ENCODE peak calls at places on chromosomes 5 and 9, in four cellular contexts. Y is WTC11, O is K562, R is HEK293T. P is an unnamed sample.

GRCh38 chr5:127695336-127695735 is 7.9 kb upstream of the CCDC192 start:
- DNase-seq in R (no peak), O (no peak), Y (no peak), P (no peak)

GRCh38 chr5:165876538-165876937 is 2371.1 kb downstream of the MAT2B start:
- DNase-seq in R (no peak), Y (no peak), O (no peak), P (no peak)

GRCh38 chr9:35114921-35115341 is 731 bp downstream of the ATOSB start:
- DNase-seq in R (no peak), O (peak), Y (no peak), P (no peak)

GRCh38 chr9:33125441-33125840 is 41.7 kb downstream of the B4GALT1 start:
- DNase-seq in R (no peak), Y (no peak), O (no peak), P (no peak)

GRCh38 chr9:111599948-111600343 is 499 bp upstream of the PTGR1 start:
- DNase-seq in R (no peak), Y (no peak), O (no peak), P (no peak)

GRCh38 chr5:121251954-121252353 is 599.7 kb upstream of the FTMT start:
- DNase-seq in R (no peak), Y (no peak), O (no peak), P (peak)

GRCh38 chr5:116272281-116272941 is 187.6 kb downstream of the COMMD10 start:
- DNase-seq in Y (no peak), O (no peak), R (no peak), P (no peak)

GRCh38 chr5:179819296-179820126 is 1.2 kb upstream of the SQSTM1 start:
- DNase-seq in O (peak), R (peak), Y (peak), P (peak)

GRCh38 chr5:168600409-168600808 is 21.2 kb upstream of the PANK3 start:
- DNase-seq in R (peak), Y (peak), O (no peak), P (peak)

GRCh38 chr5:86596476-86596875 is 21.3 kb upstream of the COX7C start:
- DNase-seq in R (no peak), Y (no peak), O (no peak), P (no peak)

GRCh38 chr5:135373747-135374515 is 25.1 kb downstream of the MACROH2A1 start:
- DNase-seq in O (no peak), R (no peak), Y (no peak), P (peak)

GRCh38 chr9:6616976-6617375 is 28.6 kb downstream of the GLDC start:
- DNase-seq in R (no peak), Y (no peak), O (no peak), P (no peak)

GRCh38 chr9:5688109-5688508 is 59.2 kb downstream of the RIC1 start:
- DNase-seq in R (no peak), Y (no peak), O (peak), P (no peak)

GRCh38 chr5:178382689-178383276 is 150.2 kb upstream of the PHYKPL start:
- DNase-seq in O (no peak), R (no peak), Y (no peak), P (no peak)

GRCh38 chr5:38265546-38266179 is 7.3 kb downstream of the EGFLAM start:
- DNase-seq in R (peak), Y (peak), O (peak), P (peak)

GRCh38 chr5:116569999-116570398 is 4.6 kb downstream of the SEMA6A start:
- DNase-seq in R (no peak), O (no peak), Y (no peak), P (no peak)

GRCh38 chr9:68427216-68427994 is 71.0 kb downstream of the PGM5 start:
- DNase-seq in O (no peak), Y (no peak), R (no peak), P (no peak)

GRCh38 chr5:172586118-172587060 is 54.7 kb upstream of the NEURL1B start:
- DNase-seq in Y (peak), O (no peak), R (no peak), P (no peak)

GRCh38 chr5:17004441-17005086 is 68.5 kb upstream of the MYO10 start:
- DNase-seq in R (no peak), O (no peak), Y (no peak), P (no peak)

GRCh38 chr9:130995399-130995941 is 13.5 kb upstream of the LAMC3 start:
- DNase-seq in R (no peak), Y (no peak), O (peak), P (no peak)

GRCh38 chr9:76989501-76989900 is 30.0 kb upstream of the FOXB2 start:
- DNase-seq in O (no peak), Y (no peak), R (no peak), P (no peak)

GRCh38 chr5:4420177-4420576 is 720.0 kb upstream of the ADAMTS16 start:
- DNase-seq in Y (no peak), O (no peak), R (no peak), P (no peak)

GRCh38 chr9:573551-574410 is 267.7 kb upstream of the DMRT1 start:
- DNase-seq in R (no peak), O (no peak), Y (peak), P (peak)

GRCh38 chr5:133341915-133342710 is 270.2 kb downstream of the FSTL4 start:
- DNase-seq in Y (peak), R (no peak), O (no peak), P (no peak)

GRCh38 chr5:36661446-36662220 is 55.2 kb downstream of the SLC1A3 start:
- DNase-seq in Y (no peak), R (no peak), O (no peak), P (no peak)
- TF ChIP-seq ELF4 in Y (no peak), R (no peak), O (no peak), P (no peak)

GRCh38 chr5:171275822-171276544 is 33.1 kb upstream of the TLX3 start:
- DNase-seq in Y (no peak), O (no peak), R (no peak), P (no peak)
- TF ChIP-seq ELF4 in Y (no peak), O (no peak), R (no peak), P (no peak)

DNA sequence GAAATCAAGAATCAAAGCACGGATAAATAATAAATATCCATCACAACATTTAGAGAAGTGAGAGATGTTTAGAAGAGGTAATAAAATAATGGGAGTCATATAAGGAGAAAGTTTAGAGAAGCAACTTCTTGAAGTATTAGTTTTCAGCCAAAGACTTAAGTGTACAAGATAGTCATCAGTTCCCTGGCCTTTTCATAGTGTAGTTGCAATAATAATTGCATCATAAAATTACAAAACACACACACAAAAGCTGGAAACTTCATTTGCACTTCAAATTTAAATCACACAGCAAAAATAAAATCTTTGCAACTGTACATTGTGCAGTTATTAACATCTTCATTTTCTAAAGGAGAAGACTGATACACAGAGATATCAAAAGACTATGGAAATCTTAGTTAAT is 319.1 kb upstream of the RGMB start:
- DNase-seq in O (no peak), Y (no peak), R (no peak), P (no peak)
- TF ChIP-seq ELF4 in O (no peak), Y (no peak), R (no peak), P (no peak)

DNA sequence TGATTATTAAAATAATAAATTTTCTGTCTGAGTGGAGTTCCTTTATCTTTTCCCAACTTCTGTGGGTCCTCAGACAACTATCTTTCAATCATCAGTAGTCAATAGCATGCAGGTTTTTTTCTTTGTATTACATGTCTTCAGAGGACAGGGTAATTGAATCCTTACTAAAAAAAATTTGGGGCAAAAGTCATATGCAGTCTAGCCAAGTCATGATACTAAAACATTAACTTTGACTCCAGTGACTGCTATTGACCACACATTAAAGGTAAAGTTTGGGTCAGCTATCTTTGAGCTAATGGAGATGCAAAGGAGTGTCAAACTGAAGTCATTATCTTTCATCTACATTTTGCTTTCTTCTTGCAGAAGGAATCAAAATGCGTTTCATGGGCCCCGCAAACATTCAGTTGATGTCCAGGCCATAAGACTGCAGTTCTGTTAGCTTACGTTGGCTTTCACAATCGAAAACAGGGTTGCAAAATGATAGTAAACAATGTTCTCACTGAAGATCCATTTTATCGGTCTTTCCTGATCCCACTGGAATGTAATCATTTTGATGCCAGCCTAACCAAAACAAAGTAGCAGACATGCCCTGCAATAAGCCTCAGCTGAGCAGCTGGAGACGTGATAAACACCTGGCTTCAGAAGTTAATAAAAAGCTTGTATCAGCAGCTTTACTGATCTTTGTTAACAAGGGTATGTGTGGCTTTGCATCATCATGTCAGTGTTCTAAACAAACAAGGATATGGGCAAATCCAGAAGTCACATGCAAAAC is 186.1 kb upstream of the PRLR start:
- DNase-seq in O (no peak), Y (no peak), R (no peak), P (peak)
- TF ChIP-seq ELF4 in O (no peak), Y (no peak), R (no peak), P (no peak)

DNA sequence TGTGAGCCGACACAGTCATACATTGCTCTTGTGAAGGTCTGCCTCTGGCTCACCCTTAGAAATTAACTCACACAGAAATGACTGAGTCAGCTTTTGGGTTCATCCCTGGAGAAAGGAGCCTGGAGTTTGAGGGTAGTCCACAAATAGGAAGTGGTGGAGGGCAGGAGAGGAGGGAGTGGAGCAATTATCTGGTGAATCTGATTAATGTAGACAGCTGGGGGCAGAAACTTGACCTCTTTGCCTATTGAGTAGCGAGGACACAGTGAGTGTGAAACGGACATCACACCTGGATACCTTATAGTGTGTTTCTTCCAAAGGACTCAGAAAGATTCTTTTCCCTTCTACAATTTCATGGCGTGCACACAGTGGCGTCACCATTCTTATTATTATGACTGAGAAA is 48.5 kb upstream of the MSX2 start:
- DNase-seq in R (no peak), O (no peak), Y (no peak), P (no peak)
- TF ChIP-seq ELF4 in R (no peak), O (no peak), Y (no peak), P (no peak)

DNA sequence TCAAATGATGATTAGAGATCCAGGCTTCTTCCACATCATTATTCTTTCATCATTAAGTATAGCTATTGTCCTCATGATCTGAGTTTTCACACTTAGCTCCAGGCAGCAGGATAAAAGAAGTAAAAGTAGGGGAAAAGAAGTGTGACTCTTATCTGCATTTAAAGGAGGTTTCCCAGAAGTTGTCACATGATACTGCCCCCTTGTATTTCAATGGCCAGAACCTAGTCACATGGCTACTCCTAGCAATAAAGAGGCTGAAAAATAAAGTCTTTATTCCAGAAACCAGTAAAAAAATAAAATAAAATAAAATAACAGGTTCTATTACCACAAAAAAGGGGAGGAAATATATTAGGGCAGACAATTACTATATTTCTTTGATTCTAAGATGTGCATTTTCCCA is 5.3 kb upstream of the NDUFS4 start:
- DNase-seq in O (no peak), R (no peak), Y (no peak), P (no peak)
- TF ChIP-seq ELF4 in O (no peak), R (no peak), Y (no peak), P (no peak)

GRCh38 chr5:142670811-142671210 is 15.1 kb downstream of the FGF1 start:
- DNase-seq in Y (no peak), R (no peak), O (no peak), P (no peak)

GRCh38 chr5:142674438-142675210 is 11.3 kb downstream of the FGF1 start:
- DNase-seq in R (no peak), Y (no peak), O (no peak), P (no peak)

GRCh38 chr5:142669479-142669878 is 16.4 kb downstream of the FGF1 start:
- DNase-seq in O (no peak), Y (no peak), R (no peak), P (no peak)

GRCh38 chr5:142671276-142671675 is 14.6 kb downstream of the FGF1 start:
- DNase-seq in R (no peak), Y (no peak), O (no peak), P (no peak)

DNA sequence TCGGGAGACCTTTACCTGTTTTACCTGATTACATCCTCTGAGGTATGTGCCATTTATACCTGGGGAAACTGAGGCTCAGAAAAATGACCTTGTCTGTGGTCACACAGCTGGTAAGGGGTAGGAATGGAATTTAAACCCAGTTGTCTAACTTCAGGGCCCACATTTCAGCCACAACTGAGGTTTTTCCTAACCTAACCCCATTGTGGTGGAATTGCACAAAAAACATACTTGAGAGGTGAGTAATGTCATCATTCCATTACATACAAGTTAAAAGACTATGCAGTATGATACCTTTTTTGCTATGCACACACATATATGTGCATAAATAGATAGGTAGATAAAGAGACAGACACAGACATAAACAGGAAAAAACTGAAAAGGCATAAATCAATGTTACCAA is 14.1 kb downstream of the FGF1 start:
- DNase-seq in Y (no peak), R (no peak), O (no peak), P (no peak)
- TF ChIP-seq ELF4 in Y (no peak), R (no peak), O (no peak), P (no peak)

DNA sequence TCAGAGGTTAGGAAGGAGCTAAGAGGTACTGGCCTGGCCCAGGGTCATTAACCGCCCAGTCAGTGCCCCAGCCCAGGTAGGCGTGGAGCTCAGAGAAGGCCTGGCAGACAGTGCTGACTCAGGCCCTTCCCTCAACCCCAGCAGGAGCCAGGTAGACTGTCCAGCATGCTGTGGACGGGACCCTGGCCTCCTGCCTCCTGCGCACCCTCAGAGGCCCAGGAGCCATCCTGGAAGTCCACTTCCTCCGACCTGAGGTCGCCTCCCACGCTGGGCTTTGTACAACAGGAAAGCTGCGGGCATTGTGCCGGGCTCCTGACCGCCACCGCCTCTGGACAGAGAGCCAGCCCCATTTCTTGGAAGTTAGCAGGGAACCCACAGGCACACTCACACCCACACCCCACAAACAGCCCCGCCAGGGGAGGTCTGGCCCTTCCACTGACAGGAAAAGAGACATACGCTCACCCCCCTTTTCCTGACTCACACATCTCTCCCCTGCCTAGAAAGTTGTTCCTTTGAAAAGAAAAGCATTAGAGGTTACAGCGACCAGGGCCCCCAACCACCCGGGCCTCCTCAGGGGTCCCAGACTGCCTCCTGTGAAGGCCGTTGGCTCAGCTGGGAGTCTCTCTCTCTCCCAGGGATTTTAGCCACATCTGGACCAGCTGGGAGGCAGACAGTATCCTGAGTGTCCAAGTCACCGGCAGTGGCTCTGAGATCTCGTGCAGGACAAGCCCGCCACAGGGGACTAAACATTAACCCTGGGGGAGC is 7.7 kb downstream of the RALGDS start:
- DNase-seq in O (no peak), R (no peak), Y (no peak), P (no peak)
- TF ChIP-seq ELF4 in O (no peak), R (no peak), Y (no peak), P (no peak)